ENCODE peak calls at places on chromosomes 7 and 10, in seven cellular contexts. X, U, C, G, E, H and W are unnamed samples.
A peak's percentile ranks its signal among the peaks of the same experiment; 100 is the strongest.

GRCh38 chr10:12513775-12514663 is 164.7 kb downstream of the CAMK1D start:
- DNase-seq in G (no peak), E (peak; percentile 7), C (no peak), U (no peak), H (no peak), X (no peak), W (no peak)

GRCh38 chr7:151272877-151273276 is 24.4 kb upstream of the SMARCD3 start:
- DNase-seq in G (no peak), E (no peak), X (no peak), U (no peak), C (no peak), H (no peak), W (no peak)

GRCh38 chr7:122199171-122199570 is 55.1 kb upstream of the AASS start:
- DNase-seq in X (no peak), U (no peak), E (no peak), G (no peak), H (no peak), C (no peak), W (no peak)

GRCh38 chr7:102875700-102876192 is 37.1 kb upstream of the LRRC17 start:
- DNase-seq in G (peak; percentile 97), U (no peak), X (no peak), C (no peak), E (no peak), H (peak; percentile 90), W (no peak)

GRCh38 chr7:74007260-74007567 is 20.8 kb upstream of the ELN start:
- DNase-seq in G (no peak), U (no peak), C (no peak), E (no peak), H (no peak), X (no peak), W (no peak)

GRCh38 chr7:24737281-24737680 is 20.0 kb downstream of the GSDME start:
- DNase-seq in E (no peak), U (no peak), C (no peak), H (no peak), G (no peak), X (no peak), W (no peak)

GRCh38 chr10:99593312-99593711 is 26.9 kb downstream of the SLC25A28 start:
- DNase-seq in C (no peak), H (no peak), X (no peak), E (no peak), U (no peak), G (no peak), W (no peak)

GRCh38 chr10:7507887-7508726 is 97.3 kb upstream of the SFMBT2 start:
- DNase-seq in C (peak; percentile 82), E (no peak), X (no peak), U (no peak), G (no peak), H (no peak), W (no peak)